ENCODE peak calls at places on chromosomes 4 and X, in ten cellular contexts. O is activated T-cell treated with anti-CD3 and anti-CD28 coated beads, Interleukin-2, amount 50 U/mL, for 4 hours; P is NAMALWA; A is HCEC 1CT; Z is activated CD4-positive, alpha-beta T cell treated with anti-CD3 and anti-CD28 coated beads, Interleukin-2, amount 50 U/mL, for 24 hours; Y is Caco-2; E is Panc1; W is OCI-LY7; D is T47D; C is NCI-H774. H is an unnamed sample.

GRCh38 chrX:42751573-42751972 is 26.4 kb downstream of the PPP1R2C start:
- DNase-seq in Z (no peak), O (no peak), D (no peak), A (no peak), Y (no peak), C (no peak), E (no peak), P (no peak), W (no peak), H (no peak)

GRCh38 chrX:5681159-5681558 is 547.5 kb downstream of the NLGN4X start:
- DNase-seq in Y (no peak), D (no peak), W (peak), O (no peak), Z (no peak), A (no peak), E (no peak), P (peak), C (no peak), H (no peak)

GRCh38 chrX:136369377-136369776 is 68.6 kb downstream of the ADGRG4 start:
- DNase-seq in P (no peak), A (no peak), W (no peak), O (no peak), D (no peak), C (no peak), Y (no peak), Z (no peak), E (no peak), H (no peak)

GRCh38 chr4:160202802-160203201 is 1099.9 kb downstream of the RAPGEF2 start:
- DNase-seq in D (no peak), Y (no peak), E (no peak), O (no peak), A (no peak), W (no peak), Z (no peak), P (no peak), C (no peak), H (no peak)

GRCh38 chr4:149005191-149005590 is 563.0 kb upstream of the NR3C2 start:
- DNase-seq in Y (no peak), C (no peak), W (no peak), A (no peak), E (no peak), P (no peak), Z (no peak), O (no peak), D (no peak), H (no peak)

GRCh38 chrX:31209005-31209612 is 137.3 kb upstream of the FTHL17 start:
- DNase-seq in P (no peak), O (no peak), E (no peak), C (no peak), W (no peak), D (no peak), A (peak), Z (no peak), Y (peak), H (no peak)

GRCh38 chr4:40629401-40630334 is at the start of gene RBM47:
- DNase-seq in O (peak), P (no peak), Y (peak), Z (no peak), E (no peak), D (peak), A (peak), C (peak), W (peak), H (no peak)

GRCh38 chr4:120293341-120293740 is 226.7 kb upstream of the MAD2L1 start:
- DNase-seq in O (no peak), P (no peak), A (no peak), E (no peak), D (no peak), Y (no peak), C (no peak), W (no peak), Z (no peak), H (no peak)

GRCh38 chrX:53031380-53031779 is 17.2 kb upstream of the GPR173 start:
- DNase-seq in A (no peak), D (no peak), Z (no peak), Y (no peak), C (no peak), E (no peak), W (no peak), P (no peak), O (no peak), H (no peak)

GRCh38 chrX:8323356-8323755 is 141.3 kb upstream of the VCX3B start:
- DNase-seq in Z (no peak), P (peak), C (no peak), O (no peak), E (no peak), Y (peak), W (no peak), D (no peak), A (no peak), H (no peak)

GRCh38 chr4:141534985-141535384 is 101.4 kb upstream of the IL15 start:
- DNase-seq in O (no peak), P (no peak), D (no peak), A (no peak), W (no peak), Y (no peak), E (no peak), Z (no peak), C (no peak), H (no peak)

GRCh38 chr4:94507708-94508107 is 56.0 kb downstream of the PDLIM5 start:
- DNase-seq in D (no peak), Y (peak), Z (no peak), P (no peak), A (peak), O (no peak), C (no peak), E (peak), W (no peak), H (no peak)

GRCh38 chr4:106671711-106672110 is 303.1 kb upstream of the GIMD1 start:
- DNase-seq in W (no peak), E (no peak), Y (no peak), C (no peak), O (no peak), Z (no peak), A (peak), D (no peak), P (no peak), H (no peak)

GRCh38 chr4:184978211-184978610 is 40.1 kb upstream of the HELT start:
- DNase-seq in D (no peak), O (no peak), W (no peak), Z (no peak), Y (no peak), P (no peak), A (no peak), C (no peak), E (no peak), H (no peak)

GRCh38 chr4:28686618-28687017 is 1826.0 kb downstream of the STIM2 start:
- DNase-seq in W (peak), E (peak), Y (peak), A (peak), D (no peak), Z (no peak), O (no peak), P (peak), C (peak), H (peak)

GRCh38 chr4:47562297-47562696 is 77.2 kb downstream of the ATP10D start:
- DNase-seq in A (no peak), Y (no peak), D (no peak), P (no peak), C (no peak), Z (no peak), E (no peak), W (no peak), O (no peak), H (no peak)

GRCh38 chrX:47218920-47219815 is 687 bp downstream of the CDK16 start:
- DNase-seq in Z (peak), W (peak), C (peak), E (no peak), Y (peak), A (no peak), P (peak), O (peak), D (no peak), H (no peak)

GRCh38 chr4:108891921-108892320 is 129.1 kb upstream of the ETNPPL start:
- DNase-seq in Z (no peak), W (no peak), O (no peak), A (no peak), Y (no peak), P (no peak), D (no peak), E (no peak), C (no peak), H (no peak)

GRCh38 chr4:47312170-47312569 is 151.3 kb downstream of the COMMD8 start:
- DNase-seq in P (no peak), O (no peak), D (no peak), Y (no peak), W (no peak), E (no peak), A (no peak), C (no peak), Z (no peak), H (no peak)

GRCh38 chr4:110032603-110033002 is 119.9 kb downstream of the EGF start:
- DNase-seq in E (no peak), O (no peak), C (no peak), Z (no peak), Y (no peak), D (no peak), A (no peak), P (no peak), W (no peak), H (no peak)

GRCh38 chrX:101163166-101163565 is 56.4 kb upstream of the DRP2 start:
- DNase-seq in P (no peak), A (no peak), Z (no peak), Y (no peak), W (no peak), D (no peak), E (no peak), O (no peak), C (no peak), H (no peak)

GRCh38 chr4:83124079-83124780 is 9.7 kb upstream of the PLAC8 start:
- DNase-seq in O (no peak), Y (no peak), Z (no peak), C (no peak), E (no peak), P (peak), A (peak), W (no peak), D (no peak), H (no peak)

GRCh38 chrX:7120578-7121219 is 26.8 kb upstream of the STS start:
- DNase-seq in Z (no peak), W (no peak), E (no peak), C (peak), Y (no peak), O (no peak), A (peak), D (no peak), P (peak), H (no peak)

GRCh38 chrX:25754399-25754798 is 383.7 kb upstream of the MAGEB18 start:
- DNase-seq in Y (no peak), E (no peak), P (no peak), Z (no peak), D (no peak), C (no peak), A (no peak), W (no peak), O (no peak), H (no peak)

GRCh38 chr4:164977243-164978164 is at the start of gene TRIM61:
- DNase-seq in D (no peak), A (peak), E (no peak), W (peak), Z (peak), P (peak), O (peak), Y (no peak), C (no peak), H (no peak)

GRCh38 chrX:55695227-55696018 is 22.1 kb upstream of the RRAGB start:
- DNase-seq in W (no peak), D (no peak), Z (no peak), A (no peak), E (no peak), Y (no peak), C (no peak), P (no peak), O (no peak), H (no peak)

GRCh38 chr4:156223985-156224384 is 270.3 kb upstream of the CTSO start:
- DNase-seq in E (no peak), O (no peak), W (no peak), P (no peak), Z (no peak), C (peak), D (no peak), A (no peak), Y (no peak), H (no peak)

GRCh38 chr4:98950925-98951324 is 22.0 kb upstream of the EIF4E start:
- DNase-seq in C (no peak), D (no peak), E (no peak), Y (no peak), O (no peak), A (no peak), P (no peak), Z (no peak), W (no peak), H (no peak)

GRCh38 chrX:46179748-46180147 is 365.5 kb downstream of the ZNF674 start:
- DNase-seq in E (no peak), A (no peak), P (no peak), Z (no peak), O (no peak), D (no peak), Y (no peak), W (no peak), C (no peak), H (no peak)

GRCh38 chrX:14032383-14032782 is 2.7 kb upstream of the GEMIN8 start:
- DNase-seq in O (peak), D (peak), Z (peak), P (peak), E (no peak), A (peak), C (no peak), W (peak), Y (peak), H (peak)

GRCh38 chrX:103376979-103377324 is 614 bp downstream of the BEX3 start:
- DNase-seq in W (no peak), C (no peak), Y (peak), O (no peak), P (no peak), D (peak), E (no peak), A (no peak), Z (no peak), H (no peak)

GRCh38 chr4:158121203-158121586 is 51.6 kb downstream of the GASK1B start:
- DNase-seq in C (no peak), D (no peak), Z (no peak), E (no peak), O (no peak), A (peak), P (no peak), W (no peak), Y (peak), H (no peak)

GRCh38 chrX:77162777-77163176 is 284.4 kb upstream of the FGF16 start:
- DNase-seq in Z (no peak), C (no peak), A (no peak), O (no peak), Y (no peak), W (no peak), D (no peak), P (no peak), E (no peak), H (no peak)

GRCh38 chrX:115561605-115562491 is 874 bp downstream of the PLS3 start:
- DNase-seq in C (peak), D (no peak), W (no peak), Y (peak), P (no peak), A (peak), O (no peak), Z (no peak), E (no peak), H (no peak)

GRCh38 chrX:18927558-18927957 is 56.4 kb downstream of the PHKA2 start:
- DNase-seq in D (no peak), Y (no peak), E (no peak), W (no peak), P (no peak), A (no peak), C (peak), Z (no peak), O (no peak), H (no peak)

GRCh38 chr4:86506591-86506990 is 87.5 kb upstream of the PTPN13 start:
- DNase-seq in W (no peak), P (no peak), Z (no peak), E (no peak), D (no peak), A (no peak), Y (no peak), C (no peak), O (no peak), H (no peak)

GRCh38 chr4:56657128-56657527 is 24.0 kb downstream of the HOPX start:
- DNase-seq in Z (no peak), C (no peak), Y (no peak), W (no peak), O (no peak), A (no peak), P (no peak), D (no peak), E (no peak), H (no peak)

GRCh38 chr4:125346616-125347015 is 31.9 kb downstream of the FAT4 start:
- DNase-seq in W (no peak), Y (no peak), D (no peak), E (no peak), O (no peak), C (no peak), P (no peak), Z (no peak), A (no peak), H (no peak)

H was measured in 8988T.